ENCODE peak calls at places on chromosome 1, in nine cellular contexts. N is body of pancreas, R is transverse colon, X is sigmoid colon, G is spleen, T is breast epithelium, Z is tibial nerve, A is Peyer's patch, V is right lobe of liver. E is an unnamed sample.

GRCh38 chr1:14946567-14947285 is 206.8 kb upstream of the TMEM51 start:
- DNase-seq in X (no peak), Z (no peak), A (no peak), R (peak; percentile 21), G (no peak), V (no peak), N (no peak), T (no peak), E (no peak)

GRCh38 chr1:147630447-147630846 is 39.9 kb downstream of the ACP6 start:
- DNase-seq in A (no peak), G (no peak), Z (no peak), T (no peak), N (no peak), V (no peak), X (no peak), R (no peak), E (no peak)

GRCh38 chr1:117636637-117637425 is 31.0 kb downstream of the TENT5C start:
- DNase-seq in G (peak; percentile 64), N (no peak), A (peak; percentile 14), V (no peak), Z (no peak), R (no peak), X (no peak), T (no peak), E (no peak)

GRCh38 chr1:207069858-207070506 is 16.9 kb downstream of the PFKFB2 start:
- DNase-seq in V (no peak), N (no peak), X (no peak), A (no peak), R (no peak), G (peak; percentile 77), T (no peak), Z (no peak), E (peak; percentile 84)

GRCh38 chr1:59732219-59732955 is 82.4 kb upstream of the HOOK1 start:
- DNase-seq in R (no peak), V (no peak), A (no peak), N (no peak), X (no peak), T (no peak), Z (no peak), G (no peak), E (no peak)

GRCh38 chr1:89799495-89799894 is 21.3 kb upstream of the LRRC8D start:
- DNase-seq in T (no peak), V (no peak), N (no peak), X (no peak), Z (no peak), G (no peak), A (no peak), R (no peak), E (no peak)

GRCh38 chr1:119101563-119101962 is 38.9 kb downstream of the WARS2 start:
- DNase-seq in N (no peak), A (no peak), V (no peak), G (no peak), T (peak; percentile 53), X (peak; percentile 64), Z (peak; percentile 59), R (no peak), E (no peak)

GRCh38 chr1:247357062-247357780 is 25.6 kb upstream of the ZNF496 start:
- DNase-seq in A (no peak), R (no peak), X (no peak), G (no peak), V (no peak), Z (no peak), T (no peak), N (no peak), E (peak; percentile 23)

GRCh38 chr1:17637055-17637454 is 97.6 kb downstream of the ARHGEF10L start:
- DNase-seq in V (no peak), Z (no peak), X (no peak), A (no peak), N (no peak), G (no peak), R (no peak), T (no peak), E (no peak)

GRCh38 chr1:186681136-186681535 is 913 bp upstream of the PTGS2 start:
- DNase-seq in N (no peak), T (no peak), G (no peak), A (no peak), R (no peak), V (no peak), Z (no peak), X (no peak), E (no peak)

GRCh38 chr1:34918609-34919561 is 10.6 kb downstream of the DLGAP3 start:
- DNase-seq in G (no peak), T (no peak), V (no peak), A (peak; percentile 33), X (no peak), N (no peak), R (no peak), Z (no peak), E (no peak)

GRCh38 chr1:231872461-231872910 is 245.9 kb downstream of the DISC1 start:
- DNase-seq in A (no peak), Z (no peak), V (no peak), X (no peak), R (no peak), G (no peak), N (no peak), T (no peak), E (no peak)

GRCh38 chr1:163703794-163704193 is 382.0 kb downstream of the NUF2 start:
- DNase-seq in G (no peak), A (no peak), T (no peak), R (no peak), V (no peak), N (no peak), X (no peak), Z (no peak), E (no peak)

DNA sequence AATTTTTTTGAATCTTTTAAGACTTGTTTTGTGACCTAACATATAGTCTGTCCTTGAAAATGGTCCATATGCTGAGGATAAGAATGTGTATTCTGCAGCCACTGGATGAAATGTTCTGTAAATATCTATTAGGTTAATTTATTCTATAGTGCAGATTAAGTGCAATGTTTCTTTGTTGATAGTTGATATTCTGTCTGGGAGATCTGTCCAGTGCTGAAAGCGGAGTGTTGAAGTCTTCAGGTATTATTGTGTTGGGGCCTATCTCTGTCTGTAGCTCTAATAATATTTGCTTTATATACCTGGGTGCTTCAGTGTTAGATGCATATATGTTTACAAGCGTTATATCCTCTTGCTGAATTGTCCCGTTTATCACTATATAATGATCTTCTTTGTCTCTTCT is 7.7 kb upstream of the KLHL12 start:
- DNase-seq in A (no peak), R (no peak), N (no peak), T (no peak), G (no peak), V (no peak), Z (no peak), X (no peak), E (no peak)
- TF ChIP-seq POLR2A in A (no peak), R (no peak), N (no peak), T (no peak), G (no peak), V (no peak), Z (no peak), X (no peak), E (no peak)

DNA sequence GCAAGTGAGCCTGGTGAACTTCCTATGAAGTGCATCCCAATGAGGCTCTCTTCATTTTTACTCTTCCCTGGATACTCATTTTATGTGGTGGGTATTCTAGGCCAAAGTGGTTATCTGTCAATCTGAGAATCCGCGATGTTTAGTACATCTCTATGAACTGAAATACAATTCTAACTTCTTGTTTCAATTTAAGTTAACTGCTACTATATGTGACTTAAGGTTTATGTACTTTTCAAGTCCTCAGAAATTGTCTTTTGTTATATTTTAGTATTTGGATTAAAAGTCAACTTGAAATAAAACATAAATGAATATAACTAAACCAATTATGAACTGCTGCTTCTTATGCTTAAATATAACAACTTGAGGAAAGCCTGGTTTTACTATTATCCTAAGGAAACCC is 60.6 kb downstream of the ENAH start:
- DNase-seq in T (no peak), V (no peak), Z (no peak), X (no peak), R (no peak), G (no peak), A (no peak), N (no peak), E (no peak)
- H3K27ac ChIP-seq in T (no peak overlapping the region), V (no peak overlapping the region), Z (no peak overlapping the region), X (no peak overlapping the region), R (no peak overlapping the region), G (no peak overlapping the region), A (no peak overlapping the region), N (no peak overlapping the region), E (no peak overlapping the region)

DNA sequence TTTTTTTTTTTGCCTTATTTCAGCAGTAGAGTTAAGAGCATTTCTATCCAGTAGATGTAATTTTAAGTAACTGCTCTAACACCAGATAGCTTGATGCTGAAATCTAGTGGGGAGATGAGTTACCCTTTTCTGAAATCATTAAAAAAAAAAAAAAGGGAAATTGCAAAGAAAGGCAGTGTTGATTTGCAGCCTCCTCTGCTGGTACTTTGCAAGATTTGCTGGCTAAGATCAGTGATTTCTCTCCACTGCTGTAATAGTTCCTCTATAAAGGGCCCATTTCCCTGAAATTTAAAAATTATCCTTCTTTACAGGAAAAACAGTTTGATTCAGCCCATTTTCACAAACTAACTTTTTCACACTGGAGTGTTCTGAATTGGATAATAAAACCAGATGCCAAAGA is 120.6 kb downstream of the PTBP2 start:
- DNase-seq in A (no peak), V (no peak), X (no peak), N (no peak), R (no peak), G (no peak), T (no peak), Z (no peak), E (no peak)
- TF ChIP-seq CTCF in A (no peak), V (no peak), X (no peak), N (no peak), R (no peak), G (no peak), T (no peak), Z (no peak), E (peak; percentile 5)

GRCh38 chr1:112699425-112700144 is 7.3 kb downstream of the RHOC start:
- DNase-seq in V (no peak), T (no peak), N (no peak), Z (no peak), A (no peak), G (peak; percentile 70), X (no peak), R (no peak), E (no peak)
- TF ChIP-seq POLR2A in V (no peak), T (no peak), N (no peak), Z (no peak), A (no peak), G (no peak), X (no peak), R (no peak), E (no peak)